ENCODE peak calls at places on chromosomes 13 and 19, in seven cellular contexts. B is breast epithelium, R is neural progenitor cell, Q is neural crest cell, W is pancreas, X is astrocyte of the cerebellum, Z is heart right ventricle. S is an unnamed sample.

GRCh38 chr13:48749144-48749543 is 95.4 kb downstream of the CYSLTR2 start:
- DNase-seq in X (no peak), W (no peak), Z (no peak), B (no peak), Q (no peak), R (no peak), S (no peak)

GRCh38 chr19:18898081-18898532 is 2.1 kb upstream of the CERS1 start:
- DNase-seq in R (peak), W (no peak), B (no peak), X (no peak), Q (no peak), Z (no peak), S (no peak)

GRCh38 chr19:57641715-57642234 is 8.8 kb downstream of the ZNF211 start:
- DNase-seq in W (no peak), R (no peak), Q (no peak), X (no peak), Z (no peak), B (no peak), S (no peak)

GRCh38 chr19:42468273-42468796 is 25.6 kb upstream of the CXCL17 start:
- DNase-seq in W (no peak), Z (no peak), B (no peak), X (no peak), R (no peak), Q (no peak), S (no peak)

GRCh38 chr19:40284501-40285352 is at the start of gene AKT2:
- DNase-seq in W (no peak), Z (peak), B (no peak), Q (peak), X (no peak), R (peak), S (peak)

GRCh38 chr19:36266375-36266961 is 51.6 kb downstream of the ZNF146 start:
- DNase-seq in B (no peak), Z (no peak), Q (no peak), X (no peak), W (no peak), R (no peak), S (peak)

GRCh38 chr13:106083620-106084350 is 451.7 kb downstream of the EFNB2 start:
- DNase-seq in Q (no peak), Z (no peak), X (no peak), W (peak), B (no peak), R (peak), S (no peak)

GRCh38 chr13:110266983-110267382 is 40.0 kb downstream of the COL4A1 start:
- DNase-seq in Q (no peak), W (no peak), R (peak), X (no peak), Z (no peak), B (no peak), S (peak)

GRCh38 chr19:28519950-28520861 is 692.7 kb downstream of the UQCRFS1 start:
- DNase-seq in B (no peak), X (peak), R (peak), W (peak), Q (no peak), Z (no peak), S (no peak)

GRCh38 chr19:37329686-37330085 is 41.2 kb upstream of the ZNF527 start:
- DNase-seq in B (no peak), X (no peak), W (no peak), Z (no peak), Q (no peak), R (peak), S (no peak)

GRCh38 chr19:10478903-10479384 is 24.2 kb downstream of the KEAP1 start:
- DNase-seq in B (peak), X (peak), Z (peak), R (peak), W (peak), Q (peak), S (no peak)

GRCh38 chr13:44840131-44840530 is 149.1 kb downstream of the NUFIP1 start:
- DNase-seq in B (no peak), Z (no peak), R (no peak), X (no peak), W (no peak), Q (no peak), S (no peak)

GRCh38 chr13:99150575-99151370 is 49.9 kb upstream of the UBAC2 start:
- DNase-seq in Z (no peak), X (peak), W (no peak), B (no peak), R (no peak), Q (no peak), S (no peak)

GRCh38 chr13:69553976-69554375 is 553.6 kb upstream of the ATXN8OS start:
- DNase-seq in Q (no peak), X (no peak), W (no peak), R (no peak), Z (no peak), B (no peak), S (no peak)

DNA sequence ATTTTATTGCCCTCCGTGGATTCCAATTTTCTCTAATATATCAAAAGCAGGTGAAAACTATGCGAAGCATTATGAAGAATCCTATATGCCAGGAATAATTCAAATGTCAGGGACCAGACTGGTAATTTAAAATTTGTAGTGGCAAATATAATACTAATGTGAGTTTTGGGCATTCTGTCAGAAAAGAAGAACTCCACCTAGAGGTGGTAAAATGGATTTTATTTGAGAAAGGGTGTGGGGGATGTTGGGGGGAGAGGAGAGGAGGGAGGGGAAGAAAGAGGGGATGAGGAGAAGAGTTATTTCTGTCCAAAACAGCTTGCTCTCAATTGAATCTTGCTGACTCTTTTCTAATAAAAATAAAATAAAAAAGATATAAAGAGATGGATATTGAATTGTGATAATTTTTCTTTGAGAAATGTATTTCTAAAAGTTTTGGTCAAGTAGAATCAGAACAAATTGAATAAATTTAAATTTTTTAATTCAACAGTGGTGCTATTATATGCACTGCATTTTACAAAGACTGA is 929.3 kb upstream of the SLITRK5 start:
- DNase-seq in Q (no peak), B (no peak), R (no peak), W (no peak), X (no peak), Z (no peak), S (no peak)
- TF ChIP-seq CTCF in Q (peak), B (no peak), R (peak), W (no peak), X (no peak), Z (no peak), S (peak)

GRCh38 chr13:90233933-90234672 is 1113.4 kb upstream of the MIR17HG start:
- DNase-seq in X (no peak), R (no peak), Z (no peak), B (no peak), Q (no peak), W (no peak), S (no peak)
- TF ChIP-seq CTCF in X (no peak), R (no peak), Z (no peak), B (no peak), Q (no peak), W (no peak), S (no peak)

GRCh38 chr13:23634897-23635296 is 64.7 kb downstream of the TNFRSF19 start:
- DNase-seq in Z (no peak), X (no peak), Q (no peak), W (no peak), B (no peak), R (no peak), S (no peak)
- TF ChIP-seq CTCF in Z (no peak), X (no peak), Q (no peak), W (no peak), B (no peak), R (no peak), S (no peak)

GRCh38 chr13:80339841-80340642 is 884 bp downstream of the SPRY2 start:
- DNase-seq in Z (peak), R (peak), B (peak), X (no peak), Q (peak), W (peak), S (peak)

GRCh38 chr13:80339578-80339840 is 1.4 kb downstream of the SPRY2 start:
- DNase-seq in Z (no peak), X (no peak), B (no peak), W (peak), Q (no peak), R (peak), S (no peak)

GRCh38 chr13:80337706-80338105 is 3.2 kb downstream of the SPRY2 start:
- DNase-seq in B (no peak), Z (no peak), Q (no peak), W (no peak), X (no peak), R (no peak), S (no peak)

GRCh38 chr13:80340643-80341097 is 256 bp downstream of the SPRY2 start:
- DNase-seq in Q (no peak), W (no peak), Z (no peak), B (peak), R (no peak), X (no peak), S (no peak)

DNA sequence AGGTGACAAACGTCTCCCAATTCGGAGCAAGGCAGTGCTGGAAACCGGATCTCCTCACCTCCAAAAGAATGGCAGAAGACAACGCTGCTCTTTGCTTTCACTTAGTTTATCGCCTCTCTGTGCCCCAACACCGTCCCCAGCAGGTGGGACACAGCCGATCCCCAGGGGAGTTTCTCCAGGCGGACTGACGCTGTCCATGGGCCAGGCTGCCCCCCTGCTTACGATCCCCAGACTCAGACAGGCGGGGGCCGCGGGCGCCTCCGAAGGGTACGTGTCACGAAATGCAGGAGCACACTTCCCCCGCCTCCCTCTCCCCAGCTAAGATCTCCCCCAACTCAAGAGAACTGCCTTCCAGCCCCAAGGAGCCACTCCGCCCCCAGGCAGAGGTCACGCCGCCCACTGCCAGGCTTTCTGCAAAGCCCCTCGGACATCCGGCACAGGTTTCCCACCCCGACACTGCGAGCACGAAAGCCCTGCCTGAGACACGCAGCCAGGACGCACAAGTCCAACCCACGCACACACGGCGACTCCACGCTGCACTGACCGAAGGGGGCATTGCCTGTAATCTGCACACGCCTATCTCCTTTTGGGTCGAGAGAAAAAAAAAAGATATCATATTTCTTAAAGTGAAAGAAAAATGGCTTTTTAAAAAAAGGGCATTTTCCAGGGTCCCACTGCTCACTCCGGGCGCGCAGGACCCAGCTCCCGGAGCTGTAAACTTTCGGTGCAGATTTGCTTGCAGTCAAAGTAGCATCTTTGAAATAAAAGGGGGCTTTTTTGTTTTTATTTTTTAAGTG is 1.9 kb downstream of the SPRY2 start:
- DNase-seq in Q (peak), X (peak), W (peak), R (peak), Z (peak), B (peak), S (peak)
- TF ChIP-seq CTCF in Q (peak), X (peak), W (no peak), R (peak), Z (peak), B (no peak), S (peak)

S was measured in type B pancreatic cell.